ENCODE peak calls at places on chromosomes 3 and 15, in six cellular contexts. T, U, E, K, L and I are unnamed samples.

GRCh38 chr15:95932676-95933075 is 397.8 kb upstream of the NR2F2 start:
- DNase-seq in T (no peak), U (peak), E (peak), K (no peak), L (no peak), I (no peak)

GRCh38 chr3:172103724-172104123 is 64.3 kb downstream of the FNDC3B start:
- DNase-seq in T (no peak), U (peak), E (peak), K (no peak), L (no peak), I (no peak)

GRCh38 chr15:46091860-46092450 is 457.1 kb downstream of the SQOR start:
- DNase-seq in T (no peak), U (peak), E (peak), K (no peak), L (no peak), I (no peak)

GRCh38 chr3:99953596-99953995 is 135.9 kb downstream of the CMSS1 start:
- DNase-seq in T (no peak), U (no peak), E (peak), K (no peak), L (no peak), I (no peak)

GRCh38 chr3:182490601-182491485 is 302.5 kb upstream of the ATP11B start:
- DNase-seq in T (no peak), U (peak), E (peak), K (no peak), L (peak), I (no peak)

GRCh38 chr15:64314456-64314855 is 41.5 kb downstream of the CSNK1G1 start:
- DNase-seq in T (no peak), U (peak), E (no peak), K (no peak), L (no peak), I (no peak)

GRCh38 chr15:39543651-39544050 is 37.2 kb upstream of the THBS1 start:
- DNase-seq in T (no peak), U (peak), E (no peak), K (no peak), L (no peak), I (no peak)

GRCh38 chr15:68405426-68406250 is 26.3 kb downstream of the ITGA11 start:
- DNase-seq in T (no peak), U (no peak), E (no peak), K (no peak), L (no peak), I (peak)

GRCh38 chr3:100536093-100536492 is 43.7 kb downstream of the TMEM45A start:
- DNase-seq in T (no peak), U (peak), E (peak), K (no peak), L (no peak), I (no peak)

GRCh38 chr3:45942051-45942825 is 1.0 kb upstream of the CXCR6 start:
- DNase-seq in T (no peak), U (no peak), E (no peak), K (no peak), L (no peak), I (no peak)

GRCh38 chr3:127536818-127537810 is 53.4 kb downstream of the TPRA1 start:
- DNase-seq in T (no peak), U (no peak), E (no peak), K (no peak), L (no peak), I (no peak)

GRCh38 chr3:195148553-195148952 is 122.4 kb downstream of the XXYLT1 start:
- DNase-seq in T (no peak), U (no peak), E (no peak), K (no peak), L (no peak), I (no peak)

GRCh38 chr3:117995795-117996194 is 1038.9 kb downstream of the IGSF11 start:
- DNase-seq in T (no peak), U (no peak), E (no peak), K (no peak), L (no peak), I (no peak)

GRCh38 chr3:65042675-65043074 is 354.9 kb upstream of the ADAMTS9 start:
- DNase-seq in T (no peak), U (no peak), E (no peak), K (no peak), L (no peak), I (no peak)

GRCh38 chr3:156681003-156681402 is 6.6 kb downstream of the TIPARP start:
- DNase-seq in T (no peak), U (peak), E (peak), K (no peak), L (peak), I (peak)

GRCh38 chr3:16923112-16923511 is 38.4 kb downstream of the PLCL2 start:
- DNase-seq in T (no peak), U (no peak), E (no peak), K (no peak), L (no peak), I (no peak)

GRCh38 chr15:100918034-100918689 is 995 bp upstream of the LRRK1 start:
- DNase-seq in T (peak), U (no peak), E (no peak), K (peak), L (peak), I (peak)